ENCODE peak calls at places on chromosomes 4 and X, in five cellular contexts. N is dorsolateral prefrontal cortex, E is amygdala, R is upper lobe of right lung, X is left colon. U is an unnamed sample.

GRCh38 chr4:39446842-39447573 is 11.7 kb downstream of the RPL9 start:
- DNase-seq in X (peak; percentile 88), E (no peak), R (peak; percentile 89), N (peak; percentile 49), U (no peak)

GRCh38 chr4:23582671-23583070 is 307.2 kb downstream of the PPARGC1A start:
- DNase-seq in N (no peak), E (no peak), X (no peak), R (no peak), U (no peak)

GRCh38 chr4:108881190-108881589 is 118.3 kb upstream of the ETNPPL start:
- DNase-seq in X (no peak), R (no peak), E (no peak), N (no peak), U (no peak)

GRCh38 chrX:84339507-84340364 is 151.7 kb upstream of the RPS6KA6 start:
- DNase-seq in N (no peak), E (no peak), R (no peak), X (no peak), U (no peak)

GRCh38 chr4:127141857-127142256 is 490.9 kb upstream of the INTU start:
- DNase-seq in N (no peak), E (no peak), X (no peak), R (no peak), U (no peak)

GRCh38 chr4:26772096-26772495 is 88.5 kb upstream of the STIM2 start:
- DNase-seq in X (no peak), N (no peak), R (no peak), E (no peak), U (no peak)

GRCh38 chr4:38829237-38829636 is 24.6 kb upstream of the TLR1 start:
- DNase-seq in E (no peak), N (no peak), X (no peak), R (no peak), U (no peak)

GRCh38 chr4:37243061-37243460 is 1.5 kb upstream of the NWD2 start:
- DNase-seq in E (no peak), N (peak; percentile 52), X (peak; percentile 9), R (no peak), U (no peak)

GRCh38 chr4:149980941-149981340 is 97.3 kb upstream of the DCLK2 start:
- DNase-seq in N (peak; percentile 63), E (no peak), X (peak; percentile 56), R (no peak), U (no peak)

GRCh38 chr4:81715335-81715734 is 243.6 kb upstream of the RASGEF1B start:
- DNase-seq in E (no peak), X (no peak), N (no peak), R (no peak), U (no peak)

GRCh38 chrX:70087857-70088256 is 25.6 kb downstream of the OTUD6A start:
- DNase-seq in N (no peak), X (peak; percentile 15), R (no peak), E (no peak), U (no peak)

GRCh38 chr4:8238515-8239053 is 31.0 kb upstream of the HTRA3 start:
- DNase-seq in X (no peak), R (no peak), E (no peak), N (no peak), U (no peak)

GRCh38 chr4:158314756-158315487 is 104.6 kb downstream of the TMEM144 start:
- DNase-seq in R (no peak), N (no peak), X (no peak), E (no peak), U (no peak)

GRCh38 chrX:110180176-110180927 is 137.5 kb downstream of the AMMECR1 start:
- DNase-seq in X (no peak), R (no peak), E (no peak), N (peak; percentile 59), U (no peak)

GRCh38 chr4:48147621-48148020 is 13.6 kb upstream of the TXK start:
- DNase-seq in E (no peak), N (no peak), X (no peak), R (no peak), U (no peak)

GRCh38 chr4:96895826-96896225 is 1055.9 kb downstream of the PDHA2 start:
- DNase-seq in R (no peak), E (no peak), X (no peak), N (no peak), U (no peak)

GRCh38 chr4:159606835-159607234 is 504.0 kb downstream of the RAPGEF2 start:
- DNase-seq in N (no peak), R (no peak), X (no peak), E (no peak), U (no peak)

GRCh38 chrX:100673397-100673953 is 29.5 kb downstream of the SRPX2 start:
- DNase-seq in R (no peak), E (no peak), N (no peak), X (no peak), U (no peak)

GRCh38 chr4:38154681-38155588 is 194.7 kb downstream of the PTTG2 start:
- DNase-seq in N (no peak), X (peak; percentile 86), R (peak; percentile 78), E (no peak), U (no peak)

GRCh38 chrX:13502590-13502989 is 66.8 kb upstream of the EGFL6 start:
- DNase-seq in E (no peak), X (no peak), N (no peak), R (no peak), U (no peak)

GRCh38 chrX:153924149-153924861 is 1.8 kb downstream of the ARHGAP4 start:
- DNase-seq in X (peak; percentile 37), E (no peak), R (no peak), N (no peak), U (no peak)

GRCh38 chrX:63930140-63930539 is 145.1 kb upstream of the ARHGEF9 start:
- DNase-seq in E (no peak), X (no peak), R (no peak), N (no peak), U (no peak)

GRCh38 chrX:119734897-119735339 is 23.5 kb upstream of the SOWAHD start:
- DNase-seq in X (peak; percentile 36), R (peak; percentile 72), N (no peak), E (peak; percentile 10), U (no peak)

GRCh38 chr4:94665500-94666398 is 92.0 kb upstream of the BMPR1B start:
- DNase-seq in N (no peak), E (no peak), R (no peak), X (no peak), U (no peak)

GRCh38 chrX:15204130-15204751 is 65.6 kb downstream of the ASB9 start:
- DNase-seq in R (no peak), E (no peak), N (no peak), X (no peak), U (no peak)

GRCh38 chrX:70411475-70411874 is 11.6 kb upstream of the GDPD2 start:
- DNase-seq in E (no peak), R (no peak), X (no peak), N (no peak), U (no peak)

GRCh38 chr4:7451800-7452199 is 17.1 kb upstream of the PSAPL1 start:
- DNase-seq in N (no peak), E (no peak), X (no peak), R (no peak), U (no peak)

GRCh38 chr4:1002131-1002630 is 9.0 kb upstream of the SLC26A1 start:
- DNase-seq in E (no peak), N (no peak), X (no peak), R (peak; percentile 82), U (no peak)

GRCh38 chrX:38232287-38232686 is 11.6 kb upstream of the SRPX start:
- DNase-seq in R (no peak), N (no peak), X (no peak), E (no peak), U (no peak)

U was measured in mesenteric fat pad.